ENCODE peak calls at places on chromosome X, in four cellular contexts. Q is GM04503, I is psoas muscle, H is H9. T is an unnamed sample.

GRCh38 chrX:122219735-122220134 is 964.3 kb upstream of the GRIA3 start:
- DNase-seq in Q (no peak), I (no peak), H (no peak), T (no peak)

GRCh38 chrX:69361286-69361926 is 142.7 kb upstream of the NALF2 start:
- DNase-seq in Q (peak), I (no peak), H (no peak), T (no peak)

GRCh38 chrX:109872021-109872730 is 130.7 kb upstream of the TMEM164 start:
- DNase-seq in Q (no peak), I (no peak), H (no peak), T (no peak)

GRCh38 chrX:10529344-10529743 is 91.0 kb downstream of the MID1 start:
- DNase-seq in Q (peak), I (no peak), H (no peak), T (no peak)

GRCh38 chrX:8030361-8030760 is 103.1 kb upstream of the PNPLA4 start:
- DNase-seq in Q (no peak), I (no peak), H (no peak), T (no peak)

GRCh38 chrX:44017726-44018125 is 44.5 kb upstream of the NDP start:
- DNase-seq in Q (no peak), I (no peak), H (no peak), T (no peak)

GRCh38 chrX:120251471-120252011 is 929 bp downstream of the ZBTB33 start:
- DNase-seq in Q (peak), I (peak), H (no peak), T (no peak)

GRCh38 chrX:108000751-108001150 is 18.6 kb upstream of the TEX13B start:
- DNase-seq in Q (no peak), I (peak), H (no peak), T (no peak)

GRCh38 chrX:1165535-1166196 is 46.8 kb downstream of the CRLF2 start:
- DNase-seq in Q (no peak), I (no peak), H (no peak), T (peak)

GRCh38 chrX:154033848-154034247 is 14.1 kb upstream of the IRAK1 start:
- DNase-seq in Q (no peak), I (no peak), H (no peak), T (no peak)

GRCh38 chrX:119398974-119399771 is at the start of gene SLC25A43:
- DNase-seq in Q (no peak), I (peak), H (peak), T (peak)

GRCh38 chrX:26511621-26512363 is 295.8 kb downstream of the MAGEB5 start:
- DNase-seq in Q (no peak), I (no peak), H (no peak), T (no peak)

GRCh38 chrX:24131476-24131875 is 18.1 kb upstream of the ZFX start:
- DNase-seq in Q (no peak), I (no peak), H (no peak), T (no peak)

GRCh38 chrX:106726485-106727437 is at the start of gene RNF128:
- DNase-seq in Q (no peak), I (peak), H (peak), T (peak)

GRCh38 chrX:24294619-24295018 is 19.2 kb downstream of the SUPT20HL2 start:
- DNase-seq in Q (no peak), I (no peak), H (peak), T (peak)

GRCh38 chrX:54494166-54494969 is 1.7 kb downstream of the FGD1 start:
- DNase-seq in Q (no peak), I (no peak), H (no peak), T (no peak)

GRCh38 chrX:153687121-153688039 is at the start of gene SLC6A8:
- DNase-seq in Q (no peak), I (peak), H (peak), T (peak)

GRCh38 chrX:50067435-50068292 is 133.1 kb downstream of the AKAP4 start:
- DNase-seq in Q (no peak), I (no peak), H (peak), T (no peak)

GRCh38 chrX:153646620-153647373 is at the start of gene DUSP9:
- DNase-seq in Q (no peak), I (no peak), H (peak), T (peak)

GRCh38 chrX:25020391-25021131 is 4.8 kb upstream of the ARX start:
- DNase-seq in Q (no peak), I (no peak), H (peak), T (no peak)

GRCh38 chrX:108090474-108091265 is 672 bp downstream of the PSMD10 start:
- DNase-seq in Q (peak), I (no peak), H (no peak), T (no peak)

GRCh38 chrX:12843668-12844279 is 23.1 kb upstream of the TLR7 start:
- DNase-seq in Q (no peak), I (no peak), H (no peak), T (no peak)

GRCh38 chrX:11113731-11114130 is 2.6 kb downstream of the HCCS start:
- DNase-seq in Q (no peak), I (no peak), H (no peak), T (no peak)